ENCODE peak calls at places on chromosomes 5 and 9, in nine cellular contexts. D is effector CD8-positive, alpha-beta T cell; W is stimulated activated CD4-positive, alpha-beta T cell treated with anti-CD3 and anti-CD28 coated beads, Interleukin-15, amount 100 ng/mL, for 1 hour; A is IMR-90; S is OCI-LY7; P is NCI-H1436 treated with DMSO at 0.1 percent for 48 hours; C is Kasumi-1; J is pancreas; E is activated gamma-delta T cell. H is an unnamed sample.

GRCh38 chr9:133605446-133605845 is 3.7 kb downstream of the FAM163B start:
- DNase-seq in D (no peak), W (no peak), A (no peak), S (no peak), P (no peak), C (no peak), J (no peak), E (no peak), H (no peak)

GRCh38 chr5:154520861-154521453 is 42.9 kb upstream of the HAND1 start:
- DNase-seq in D (no peak), W (no peak), A (no peak), S (peak), P (no peak), C (peak), J (peak), E (no peak), H (no peak)

GRCh38 chr9:76018244-76018643 is 127.8 kb downstream of the PCSK5 start:
- DNase-seq in D (no peak), W (no peak), A (no peak), S (no peak), P (no peak), C (no peak), J (no peak), E (no peak), H (no peak)

GRCh38 chr9:97984188-97985057 is 1.3 kb downstream of the ANP32B start:
- DNase-seq in D (peak), W (peak), A (peak), S (peak), P (no peak), C (peak), J (peak), E (peak), H (peak)

GRCh38 chr9:137028281-137029057 is 432 bp upstream of the ABCA2 start:
- DNase-seq in D (peak), W (peak), A (peak), S (peak), P (no peak), C (peak), J (peak), E (peak), H (peak)

GRCh38 chr5:132253008-132253441 is 4.5 kb upstream of the PDLIM4 start:
- DNase-seq in D (no peak), W (no peak), A (no peak), S (no peak), P (no peak), C (no peak), J (peak), E (no peak), H (no peak)

GRCh38 chr9:108083796-108084352 is 594.3 kb upstream of the KLF4 start:
- DNase-seq in D (no peak), W (no peak), A (no peak), S (no peak), P (no peak), C (no peak), J (peak), E (no peak), H (no peak)

GRCh38 chr9:136990233-136990911 is 1.9 kb upstream of the PAXX start:
- DNase-seq in D (no peak), W (no peak), A (no peak), S (no peak), P (no peak), C (no peak), J (no peak), E (no peak), H (no peak)

GRCh38 chr5:157189223-157189622 is 8.6 kb downstream of the ITK start:
- DNase-seq in D (no peak), W (peak), A (no peak), S (no peak), P (no peak), C (no peak), J (no peak), E (no peak), H (peak)

GRCh38 chr5:143968071-143968878 is 156.3 kb downstream of the HMHB1 start:
- DNase-seq in D (no peak), W (no peak), A (peak), S (peak), P (peak), C (peak), J (no peak), E (no peak), H (no peak)

GRCh38 chr9:111805841-111806241 is 11.1 kb upstream of the SHOC1 start:
- DNase-seq in D (no peak), W (no peak), A (peak), S (no peak), P (no peak), C (no peak), J (no peak), E (no peak), H (no peak)

GRCh38 chr5:172541764-172542120 is 87.4 kb upstream of the SH3PXD2B start:
- DNase-seq in D (no peak), W (no peak), A (no peak), S (no peak), P (no peak), C (no peak), J (no peak), E (no peak), H (peak)

GRCh38 chr9:115396071-115396529 is 278.1 kb upstream of the TNC start:
- DNase-seq in D (no peak), W (no peak), A (peak), S (no peak), P (no peak), C (no peak), J (no peak), E (no peak), H (no peak)

GRCh38 chr5:37495210-37495609 is 116.1 kb downstream of the WDR70 start:
- DNase-seq in D (no peak), W (no peak), A (peak), S (no peak), P (no peak), C (peak), J (no peak), E (no peak), H (no peak)

GRCh38 chr5:159732220-159732619 is 184.1 kb upstream of the ADRA1B start:
- DNase-seq in D (no peak), W (no peak), A (no peak), S (no peak), P (no peak), C (no peak), J (no peak), E (no peak), H (no peak)

GRCh38 chr9:6566409-6567139 is 79.0 kb downstream of the GLDC start:
- DNase-seq in D (no peak), W (no peak), A (peak), S (no peak), P (no peak), C (peak), J (no peak), E (no peak), H (no peak)

GRCh38 chr5:101942321-101942882 is 353.7 kb downstream of the SLCO4C1 start:
- DNase-seq in D (no peak), W (no peak), A (no peak), S (peak), P (peak), C (peak), J (peak), E (no peak), H (no peak)

GRCh38 chr9:127319366-127320121 is 55.0 kb downstream of the GARNL3 start:
- DNase-seq in D (no peak), W (no peak), A (no peak), S (peak), P (no peak), C (no peak), J (no peak), E (no peak), H (no peak)

GRCh38 chr5:122612901-122613300 is 162.0 kb upstream of the SNX2 start:
- DNase-seq in D (no peak), W (no peak), A (no peak), S (no peak), P (no peak), C (no peak), J (no peak), E (no peak), H (no peak)

H was measured in left lobe of liver.